ENCODE peak calls at places on chromosome 20, in eight cellular contexts. I is colonic mucosa, Y is Peyer's patch, R is A673, C is progenitor cell of endocrine pancreas, J is nephron progenitor cell, A is spleen, N is prostate gland. X is an unnamed sample.

GRCh38 chr20:59518881-59519706 is 85.2 kb upstream of the PHACTR3 start:
- DNase-seq in N (no peak), Y (no peak), J (peak), I (peak), C (no peak), R (peak), A (no peak), X (no peak)

GRCh38 chr20:33733654-33734576 is 2.1 kb downstream of the ZNF341 start:
- DNase-seq in Y (peak), A (peak), J (no peak), I (peak), R (peak), C (no peak), N (no peak), X (no peak)

GRCh38 chr20:24658920-24659660 is 189.7 kb downstream of the SYNDIG1 start:
- DNase-seq in N (no peak), I (no peak), R (no peak), C (no peak), J (no peak), A (no peak), Y (no peak), X (no peak)

GRCh38 chr20:17617868-17618672 is 48.2 kb downstream of the DSTN start:
- DNase-seq in I (peak), N (peak), C (no peak), J (peak), Y (peak), R (no peak), A (peak), X (no peak)

GRCh38 chr20:64041040-64041780 is 5.2 kb downstream of the C20orf204 start:
- DNase-seq in R (no peak), J (no peak), N (no peak), I (no peak), A (peak), C (no peak), Y (no peak), X (no peak)

GRCh38 chr20:58867211-58867610 is 14.7 kb downstream of the GNAS start:
- DNase-seq in I (no peak), R (no peak), C (no peak), N (no peak), A (no peak), Y (no peak), J (no peak), X (no peak)

GRCh38 chr20:2879148-2879547 is 5.9 kb downstream of the PTPRA start:
- DNase-seq in Y (no peak), R (no peak), A (no peak), I (no peak), C (no peak), J (no peak), N (no peak), X (no peak)

GRCh38 chr20:62969939-62970306 is 17.4 kb downstream of the SLC17A9 start:
- DNase-seq in C (no peak), A (no peak), I (no peak), R (no peak), J (no peak), Y (no peak), N (no peak), X (no peak)

GRCh38 chr20:58709013-58709702 is 16.6 kb downstream of the NPEPL1 start:
- DNase-seq in J (no peak), I (peak), N (no peak), C (no peak), Y (no peak), R (no peak), A (no peak), X (no peak)

GRCh38 chr20:25237610-25238318 is 10.1 kb upstream of the PYGB start:
- DNase-seq in C (no peak), Y (no peak), N (peak), R (peak), A (no peak), J (no peak), I (peak), X (no peak)

GRCh38 chr20:31674895-31675827 is 37.4 kb downstream of the COX4I2 start:
- DNase-seq in N (no peak), R (peak), I (peak), A (peak), J (no peak), Y (no peak), C (no peak), X (no peak)

GRCh38 chr20:62063601-62063980 is 2.1 kb downstream of the TAF4 start:
- DNase-seq in N (no peak), C (no peak), J (peak), R (peak), Y (no peak), I (no peak), A (peak), X (peak)

GRCh38 chr20:40438161-40438835 is 250.7 kb downstream of the MAFB start:
- DNase-seq in Y (no peak), C (no peak), A (no peak), J (no peak), N (no peak), R (no peak), I (no peak), X (no peak)

GRCh38 chr20:50595988-50596693 is 86.0 kb downstream of the PTPN1 start:
- DNase-seq in R (no peak), A (no peak), N (no peak), I (no peak), J (no peak), Y (no peak), C (no peak), X (no peak)

GRCh38 chr20:48180637-48181036 is 395.4 kb upstream of the SULF2 start:
- DNase-seq in N (no peak), A (no peak), Y (no peak), R (no peak), J (no peak), C (no peak), I (no peak), X (no peak)

GRCh38 chr20:43537921-43538854 is 20.6 kb upstream of the SGK2 start:
- DNase-seq in N (peak), C (peak), I (peak), A (no peak), Y (peak), R (peak), J (peak), X (peak)

GRCh38 chr20:50731930-50732690 is 730 bp downstream of the PARD6B start:
- DNase-seq in Y (no peak), I (no peak), N (no peak), J (no peak), C (no peak), A (no peak), R (peak), X (no peak)

GRCh38 chr20:61436674-61437279 is 184.7 kb downstream of the CDH4 start:
- DNase-seq in Y (no peak), R (peak), N (no peak), J (no peak), C (peak), I (no peak), A (no peak), X (peak)

GRCh38 chr20:52110456-52110855 is 81.1 kb downstream of the ZFP64 start:
- DNase-seq in R (no peak), Y (no peak), N (no peak), J (no peak), C (no peak), I (no peak), A (no peak), X (no peak)

GRCh38 chr20:53150532-53150931 is 178.4 kb downstream of the TSHZ2 start:
- DNase-seq in C (no peak), J (no peak), Y (no peak), N (no peak), I (no peak), R (no peak), A (no peak), X (no peak)

GRCh38 chr20:23652371-23652770 is 14.6 kb upstream of the CST3 start:
- DNase-seq in I (no peak), A (no peak), R (no peak), J (no peak), N (no peak), Y (no peak), C (no peak), X (no peak)

GRCh38 chr20:63122626-63123025 is 93.3 kb downstream of the YTHDF1 start:
- DNase-seq in C (no peak), A (peak), J (no peak), I (no peak), Y (peak), N (no peak), R (no peak), X (no peak)

GRCh38 chr20:56996533-56996932 is 269.9 kb downstream of the BMP7 start:
- DNase-seq in R (no peak), I (no peak), A (no peak), C (no peak), Y (no peak), N (no peak), J (no peak), X (no peak)

GRCh38 chr20:38893485-38894090 is 32.6 kb upstream of the FAM83D start:
- DNase-seq in A (peak), C (peak), I (peak), J (peak), R (peak), N (peak), Y (peak), X (peak)

GRCh38 chr20:33803921-33804337 is 7.2 kb upstream of the CHMP4B start:
- DNase-seq in I (no peak), Y (no peak), R (peak), N (no peak), A (no peak), J (no peak), C (no peak), X (no peak)

GRCh38 chr20:61100489-61100888 is 151.6 kb upstream of the CDH4 start:
- DNase-seq in A (no peak), R (no peak), C (no peak), I (no peak), Y (no peak), J (no peak), N (no peak), X (no peak)

GRCh38 chr20:35093245-35093884 is 758 bp upstream of the TRPC4AP start:
- DNase-seq in R (peak), A (no peak), J (no peak), I (no peak), N (no peak), C (no peak), Y (no peak), X (no peak)

GRCh38 chr20:20557406-20557805 is 155.0 kb downstream of the RALGAPA2 start:
- DNase-seq in Y (no peak), I (no peak), A (no peak), N (no peak), R (no peak), J (no peak), C (no peak), X (no peak)

GRCh38 chr20:4027590-4028265 is 12.4 kb upstream of the RNF24 start:
- DNase-seq in C (no peak), A (no peak), J (no peak), R (peak), N (no peak), Y (no peak), I (no peak), X (no peak)

GRCh38 chr20:36408219-36408618 is 102.1 kb downstream of the DLGAP4 start:
- DNase-seq in A (no peak), I (peak), J (no peak), C (no peak), R (peak), N (no peak), Y (no peak), X (no peak)

GRCh38 chr20:56004611-56005388 is 519 bp downstream of the CBLN4 start:
- DNase-seq in J (no peak), R (no peak), Y (no peak), N (no peak), I (no peak), A (no peak), C (no peak), X (no peak)

GRCh38 chr20:63183422-63184146 is 32.3 kb downstream of the YTHDF1 start:
- DNase-seq in I (peak), R (peak), Y (peak), N (peak), J (peak), C (peak), A (peak), X (peak)

GRCh38 chr20:50540620-50541605 is 30.7 kb downstream of the PTPN1 start:
- DNase-seq in N (no peak), I (no peak), Y (no peak), J (no peak), R (no peak), C (no peak), A (no peak), X (no peak)

GRCh38 chr20:19971121-19971520 is 46.0 kb upstream of the NAA20 start:
- DNase-seq in I (no peak), R (no peak), J (no peak), N (no peak), Y (no peak), A (no peak), C (no peak), X (no peak)

GRCh38 chr20:29079769-29080690 is 2177.4 kb upstream of the DEFB115 start:
- DNase-seq in N (peak), A (no peak), J (no peak), R (no peak), C (no peak), I (peak), Y (peak), X (no peak)

GRCh38 chr20:24066075-24066700 is 77.6 kb upstream of the GGTLC1 start:
- DNase-seq in R (no peak), A (no peak), Y (no peak), C (no peak), N (no peak), I (no peak), J (no peak), X (no peak)

GRCh38 chr20:16018881-16019280 is 554.4 kb downstream of the KIF16B start:
- DNase-seq in J (no peak), I (no peak), N (no peak), A (no peak), C (no peak), R (no peak), Y (no peak), X (no peak)

GRCh38 chr20:17902531-17903083 is 66.0 kb downstream of the SNX5 start:
- DNase-seq in I (no peak), N (no peak), Y (no peak), C (no peak), R (no peak), J (no peak), A (no peak), X (no peak)

DNA sequence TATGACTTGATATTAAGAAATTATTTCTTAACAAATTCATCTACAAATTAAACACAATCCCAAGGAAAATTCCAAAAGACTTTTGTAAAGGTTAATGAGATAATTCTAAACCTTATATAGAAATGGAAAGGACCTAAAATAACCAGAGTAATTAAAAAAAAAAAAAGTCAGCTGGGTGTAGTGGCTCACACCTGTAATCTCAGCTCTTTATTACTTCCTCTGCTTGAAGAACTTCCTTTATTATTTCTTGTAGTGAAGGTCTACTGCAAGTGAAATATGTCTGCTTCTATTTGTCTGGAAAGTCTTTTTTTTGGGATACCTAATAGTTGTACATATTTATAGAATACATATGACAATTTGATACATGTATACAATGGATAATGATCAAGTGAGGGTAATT is 20.2 kb upstream of the BLCAP start:
- DNase-seq in C (no peak), N (no peak), J (no peak), A (no peak), R (no peak), Y (no peak), I (no peak), X (no peak)
- TF ChIP-seq CTCF in C (no peak), N (no peak), J (no peak), A (no peak), R (no peak), Y (no peak), I (no peak), X (no peak)

DNA sequence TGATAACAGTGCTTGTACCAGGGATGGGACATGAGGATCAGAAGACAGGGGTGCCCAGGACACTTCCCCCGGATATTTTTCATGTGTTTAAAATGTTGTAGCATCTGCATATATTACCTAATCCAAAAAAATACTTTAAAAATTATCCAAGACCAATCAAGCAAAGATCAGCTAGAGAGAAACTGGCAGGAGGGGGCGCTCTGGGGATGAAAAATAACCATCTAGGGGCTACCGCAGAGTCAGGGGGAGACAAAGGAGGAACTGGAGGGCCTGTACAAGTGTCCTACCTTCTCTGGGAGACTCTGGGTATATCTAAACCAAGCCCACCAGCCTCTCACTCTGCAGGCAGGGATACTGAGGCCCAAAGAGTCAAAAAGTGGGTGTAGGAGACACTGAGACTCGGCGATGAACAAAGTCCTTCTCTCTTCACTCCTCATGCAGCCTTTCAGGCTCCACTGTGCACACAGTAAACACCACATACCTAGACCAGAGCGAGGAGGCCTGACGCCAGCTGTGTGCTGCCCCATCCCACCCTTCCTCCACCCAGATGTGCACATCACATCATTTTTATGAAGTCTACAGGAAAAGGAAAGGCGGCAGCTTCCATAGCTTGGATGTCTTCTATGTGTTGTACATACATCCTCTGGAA is 9.8 kb downstream of the RIMS4 start:
- DNase-seq in Y (no peak), C (no peak), R (no peak), I (no peak), N (no peak), J (peak), A (no peak), X (peak)
- TF ChIP-seq CTCF in Y (no peak), C (peak), R (peak), I (no peak), N (no peak), J (peak), A (no peak), X (no peak)

GRCh38 chr20:45944965-45945677 is 10.6 kb downstream of the PCIF1 start:
- DNase-seq in Y (no peak), N (no peak), A (no peak), J (no peak), I (no peak), R (no peak), C (no peak), X (no peak)
- TF ChIP-seq CTCF in Y (no peak), N (no peak), A (no peak), J (no peak), I (no peak), R (no peak), C (no peak), X (no peak)

GRCh38 chr20:1210501-1210900 is 7.2 kb downstream of the C20orf202 start:
- DNase-seq in J (no peak), R (no peak), Y (no peak), N (no peak), C (no peak), A (no peak), I (no peak), X (no peak)

GRCh38 chr20:1211954-1212497 is 8.8 kb downstream of the C20orf202 start:
- DNase-seq in I (no peak), C (no peak), J (no peak), N (no peak), Y (no peak), R (no peak), A (no peak), X (no peak)

GRCh38 chr20:1207293-1207884 is 4.1 kb downstream of the C20orf202 start:
- DNase-seq in R (no peak), N (no peak), A (no peak), I (no peak), C (no peak), J (no peak), Y (no peak), X (no peak)

GRCh38 chr20:1206749-1207148 is 3.5 kb downstream of the C20orf202 start:
- DNase-seq in A (no peak), I (no peak), C (no peak), Y (no peak), N (no peak), R (no peak), J (no peak), X (no peak)

GRCh38 chr20:1209447-1210387 is 6.5 kb downstream of the C20orf202 start:
- DNase-seq in J (no peak), R (no peak), A (no peak), Y (no peak), C (no peak), I (no peak), N (no peak), X (no peak)
- TF ChIP-seq CTCF in J (peak), R (peak), A (no peak), Y (no peak), C (peak), I (no peak), N (no peak), X (no peak)

GRCh38 chr20:49324306-49324705 is 46.4 kb upstream of the ZNFX1 start:
- DNase-seq in J (no peak), C (no peak), Y (no peak), R (no peak), A (no peak), N (no peak), I (no peak), X (no peak)
- TF ChIP-seq CTCF in J (no peak), C (no peak), Y (no peak), R (no peak), A (no peak), N (no peak), I (no peak), X (no peak)

GRCh38 chr20:7841291-7841966 is 98.8 kb downstream of the HAO1 start:
- DNase-seq in Y (no peak), R (no peak), C (no peak), A (no peak), I (no peak), N (no peak), J (no peak), X (no peak)
- TF ChIP-seq CTCF in Y (no peak), R (no peak), C (no peak), A (no peak), I (no peak), N (no peak), J (no peak), X (no peak)

GRCh38 chr20:12358006-12358654 is 440.4 kb downstream of the BTBD3 start:
- DNase-seq in J (no peak), Y (no peak), C (no peak), N (no peak), I (no peak), R (peak), A (no peak), X (no peak)
- TF ChIP-seq CTCF in J (peak), Y (no peak), C (peak), N (no peak), I (peak), R (peak), A (no peak), X (peak)

X was measured in neural crest cell.